ENCODE peak calls at places on chromosome 15, in eight cellular contexts. U is C1 segment of cervical spinal cord, Z is HT-29, B is hippocampal formation, Q is non-pigmented ciliary epithelial cell, D is SHP77 treated with DMSO at 0.1 percent for 48 hours, M is AG08396, F is cardiac fibroblast. Y is an unnamed sample.

GRCh38 chr15:65791335-65792129 is 561 bp downstream of the DENND4A start:
- DNase-seq in U (peak), Z (peak), B (no peak), Q (no peak), D (peak), M (no peak), F (peak), Y (peak)

GRCh38 chr15:64699767-64700388 is 75.5 kb downstream of the RBPMS2 start:
- DNase-seq in U (peak), Z (no peak), B (peak), Q (no peak), D (no peak), M (peak), F (peak), Y (no peak)

GRCh38 chr15:70319466-70319865 is 221.7 kb upstream of the TLE3 start:
- DNase-seq in U (no peak), Z (no peak), B (no peak), Q (no peak), D (no peak), M (no peak), F (no peak), Y (no peak)

GRCh38 chr15:77966540-77967290 is 110.8 kb downstream of the TBC1D2B start:
- DNase-seq in U (peak), Z (peak), B (peak), Q (no peak), D (peak), M (peak), F (peak), Y (peak)

GRCh38 chr15:75835990-75836952 is 7.0 kb upstream of the UBE2Q2 start:
- DNase-seq in U (no peak), Z (no peak), B (no peak), Q (no peak), D (no peak), M (no peak), F (no peak), Y (no peak)

GRCh38 chr15:82298520-82298919 is 35.9 kb downstream of the SAXO2 start:
- DNase-seq in U (no peak), Z (no peak), B (no peak), Q (no peak), D (no peak), M (no peak), F (no peak), Y (no peak)

GRCh38 chr15:83404143-83404542 is 43.0 kb upstream of the SH3GL3 start:
- DNase-seq in U (no peak), Z (no peak), B (no peak), Q (no peak), D (no peak), M (no peak), F (no peak), Y (no peak)

GRCh38 chr15:77094397-77095030 is 23.6 kb upstream of the TSPAN3 start:
- DNase-seq in U (no peak), Z (peak), B (no peak), Q (no peak), D (no peak), M (no peak), F (no peak), Y (no peak)

GRCh38 chr15:94972314-94972713 is 741.0 kb downstream of the MCTP2 start:
- DNase-seq in U (no peak), Z (no peak), B (no peak), Q (peak), D (no peak), M (no peak), F (peak), Y (no peak)

GRCh38 chr15:90259524-90259923 is 5.9 kb upstream of the NGRN start:
- DNase-seq in U (no peak), Z (no peak), B (no peak), Q (no peak), D (no peak), M (no peak), F (no peak), Y (no peak)

GRCh38 chr15:55108858-55109518 is 87.8 kb downstream of the RSL24D1 start:
- DNase-seq in U (peak), Z (peak), B (peak), Q (no peak), D (peak), M (peak), F (peak), Y (peak)

GRCh38 chr15:67194171-67195114 is 60.0 kb downstream of the AAGAB start:
- DNase-seq in U (no peak), Z (no peak), B (no peak), Q (no peak), D (no peak), M (no peak), F (no peak), Y (no peak)

GRCh38 chr15:101194246-101195138 is 57.4 kb downstream of the CHSY1 start:
- DNase-seq in U (no peak), Z (no peak), B (no peak), Q (no peak), D (no peak), M (no peak), F (no peak), Y (no peak)

GRCh38 chr15:50116477-50116876 is 2.6 kb downstream of the ATP8B4 start:
- DNase-seq in U (no peak), Z (peak), B (no peak), Q (no peak), D (peak), M (peak), F (peak), Y (peak)

GRCh38 chr15:50816191-50816590 is 50.7 kb upstream of the SPPL2A start:
- DNase-seq in U (no peak), Z (no peak), B (no peak), Q (no peak), D (no peak), M (no peak), F (no peak), Y (peak)

GRCh38 chr15:83413054-83413719 is 34.0 kb upstream of the SH3GL3 start:
- DNase-seq in U (no peak), Z (no peak), B (no peak), Q (no peak), D (no peak), M (no peak), F (no peak), Y (no peak)

GRCh38 chr15:82556315-82557035 is 16.2 kb upstream of the RPS17 start:
- DNase-seq in U (no peak), Z (no peak), B (no peak), Q (no peak), D (no peak), M (no peak), F (no peak), Y (no peak)

GRCh38 chr15:71224024-71224423 is 108.8 kb downstream of the THSD4 start:
- DNase-seq in U (no peak), Z (no peak), B (no peak), Q (no peak), D (no peak), M (no peak), F (no peak), Y (no peak)

GRCh38 chr15:43441316-43441715 is 51.6 kb downstream of the TP53BP1 start:
- DNase-seq in U (no peak), Z (no peak), B (peak), Q (no peak), D (no peak), M (peak), F (peak), Y (no peak)

GRCh38 chr15:64566629-64567427 is 106.5 kb downstream of the ZNF609 start:
- DNase-seq in U (no peak), Z (no peak), B (no peak), Q (no peak), D (no peak), M (no peak), F (no peak), Y (peak)

GRCh38 chr15:52255008-52255407 is 40.6 kb downstream of the MYO5C start:
- DNase-seq in U (no peak), Z (no peak), B (no peak), Q (no peak), D (no peak), M (no peak), F (peak), Y (no peak)

GRCh38 chr15:31340047-31340446 is 13.4 kb downstream of the KLF13 start:
- DNase-seq in U (no peak), Z (no peak), B (no peak), Q (no peak), D (no peak), M (no peak), F (no peak), Y (no peak)

GRCh38 chr15:39479916-39480315 is 101.0 kb upstream of the THBS1 start:
- DNase-seq in U (no peak), Z (no peak), B (no peak), Q (no peak), D (no peak), M (no peak), F (no peak), Y (no peak)

GRCh38 chr15:64422697-64423096 is 35.1 kb downstream of the TRIP4 start:
- DNase-seq in U (no peak), Z (no peak), B (no peak), Q (no peak), D (no peak), M (no peak), F (no peak), Y (no peak)

GRCh38 chr15:74489518-74490338 is 28.8 kb upstream of the UBL7 start:
- DNase-seq in U (peak), Z (peak), B (peak), Q (no peak), D (peak), M (peak), F (peak), Y (peak)

GRCh38 chr15:36591534-36592411 is 12.3 kb downstream of the CDIN1 start:
- DNase-seq in U (no peak), Z (peak), B (no peak), Q (no peak), D (no peak), M (no peak), F (peak), Y (peak)

GRCh38 chr15:97840501-97840900 is 120.0 kb upstream of the ARRDC4 start:
- DNase-seq in U (no peak), Z (no peak), B (no peak), Q (no peak), D (no peak), M (no peak), F (no peak), Y (no peak)